ENCODE peak calls at places on chromosome 7, in six cellular contexts. One of them, this sample, is unnamed.
A peak's percentile ranks its signal among the peaks of the same experiment; 100 is the strongest.

GRCh38 chr7:22617166-22617565 is 109.8 kb upstream of the IL6 start:
- DNase-seq in amygdala: no peak
- DNase-seq in erythroblast: no peak
- DNase-seq in activated naive CD4-positive, alpha-beta T cell treated with anti-CD3 and anti-CD28 coated beads, Interleukin-2, amount 10 ng/mL, durations not matched to agents 7 days and 5 days: no peak
- DNase-seq in skeletal muscle cell: no peak
- DNase-seq in GOT3: no peak
- DNase-seq in this sample: no peak

GRCh38 chr7:67493386-67493785 is 496.8 kb downstream of the TYW1 start:
- DNase-seq in activated naive CD4-positive, alpha-beta T cell treated with anti-CD3 and anti-CD28 coated beads, Interleukin-2, amount 10 ng/mL, durations not matched to agents 7 days and 5 days: no peak
- DNase-seq in skeletal muscle cell: no peak
- DNase-seq in GOT3: no peak
- DNase-seq in amygdala: no peak
- DNase-seq in erythroblast: no peak
- DNase-seq in this sample: no peak

GRCh38 chr7:155108144-155108901 is 38.2 kb downstream of the HTR5A start:
- DNase-seq in skeletal muscle cell: no peak
- DNase-seq in erythroblast: no peak
- DNase-seq in amygdala: no peak
- DNase-seq in GOT3: no peak
- DNase-seq in activated naive CD4-positive, alpha-beta T cell treated with anti-CD3 and anti-CD28 coated beads, Interleukin-2, amount 10 ng/mL, durations not matched to agents 7 days and 5 days: no peak
- DNase-seq in this sample: no peak

GRCh38 chr7:84497873-84498272 is 303.3 kb upstream of the SEMA3A start:
- DNase-seq in GOT3: no peak
- DNase-seq in amygdala: no peak
- DNase-seq in skeletal muscle cell: no peak
- DNase-seq in activated naive CD4-positive, alpha-beta T cell treated with anti-CD3 and anti-CD28 coated beads, Interleukin-2, amount 10 ng/mL, durations not matched to agents 7 days and 5 days: no peak
- DNase-seq in erythroblast: no peak
- DNase-seq in this sample: no peak

GRCh38 chr7:8133188-8133848 is 128.6 kb downstream of the ICA1 start:
- DNase-seq in activated naive CD4-positive, alpha-beta T cell treated with anti-CD3 and anti-CD28 coated beads, Interleukin-2, amount 10 ng/mL, durations not matched to agents 7 days and 5 days: no peak
- DNase-seq in amygdala: no peak
- DNase-seq in GOT3: no peak
- DNase-seq in skeletal muscle cell: no peak
- DNase-seq in erythroblast: no peak
- DNase-seq in this sample: no peak

GRCh38 chr7:26664735-26665420 is 199.5 kb downstream of the SKAP2 start:
- DNase-seq in GOT3: no peak
- DNase-seq in activated naive CD4-positive, alpha-beta T cell treated with anti-CD3 and anti-CD28 coated beads, Interleukin-2, amount 10 ng/mL, durations not matched to agents 7 days and 5 days: peak; percentile 61
- DNase-seq in skeletal muscle cell: no peak
- DNase-seq in amygdala: no peak
- DNase-seq in erythroblast: no peak
- DNase-seq in this sample: no peak

GRCh38 chr7:136386876-136387275 is 409.7 kb upstream of the MTPN start:
- DNase-seq in erythroblast: no peak
- DNase-seq in amygdala: no peak
- DNase-seq in GOT3: no peak
- DNase-seq in skeletal muscle cell: no peak
- DNase-seq in activated naive CD4-positive, alpha-beta T cell treated with anti-CD3 and anti-CD28 coated beads, Interleukin-2, amount 10 ng/mL, durations not matched to agents 7 days and 5 days: no peak
- DNase-seq in this sample: no peak

GRCh38 chr7:99551767-99552463 is at the start of gene FAM200A:
- DNase-seq in GOT3: peak; percentile 19
- DNase-seq in erythroblast: peak; percentile 93
- DNase-seq in amygdala: peak; percentile 85
- DNase-seq in activated naive CD4-positive, alpha-beta T cell treated with anti-CD3 and anti-CD28 coated beads, Interleukin-2, amount 10 ng/mL, durations not matched to agents 7 days and 5 days: peak; percentile 90
- DNase-seq in skeletal muscle cell: peak; percentile 85
- DNase-seq in this sample: peak; percentile 15

GRCh38 chr7:51009716-51010496 is 227.2 kb upstream of the GRB10 start:
- DNase-seq in erythroblast: no peak
- DNase-seq in activated naive CD4-positive, alpha-beta T cell treated with anti-CD3 and anti-CD28 coated beads, Interleukin-2, amount 10 ng/mL, durations not matched to agents 7 days and 5 days: no peak
- DNase-seq in amygdala: no peak
- DNase-seq in GOT3: no peak
- DNase-seq in skeletal muscle cell: no peak
- DNase-seq in this sample: no peak

GRCh38 chr7:138081868-138082267 is 5.6 kb downstream of the AKR1D1 start:
- DNase-seq in skeletal muscle cell: no peak
- DNase-seq in activated naive CD4-positive, alpha-beta T cell treated with anti-CD3 and anti-CD28 coated beads, Interleukin-2, amount 10 ng/mL, durations not matched to agents 7 days and 5 days: no peak
- DNase-seq in amygdala: no peak
- DNase-seq in erythroblast: no peak
- DNase-seq in GOT3: no peak
- DNase-seq in this sample: no peak

GRCh38 chr7:140592957-140593356 is 47.7 kb downstream of the DENND2A start:
- DNase-seq in amygdala: no peak
- DNase-seq in skeletal muscle cell: no peak
- DNase-seq in activated naive CD4-positive, alpha-beta T cell treated with anti-CD3 and anti-CD28 coated beads, Interleukin-2, amount 10 ng/mL, durations not matched to agents 7 days and 5 days: no peak
- DNase-seq in GOT3: no peak
- DNase-seq in erythroblast: no peak
- DNase-seq in this sample: no peak

GRCh38 chr7:149622444-149623210 is 125.0 kb upstream of the ZNF746 start:
- DNase-seq in amygdala: no peak
- DNase-seq in skeletal muscle cell: no peak
- DNase-seq in GOT3: no peak
- DNase-seq in activated naive CD4-positive, alpha-beta T cell treated with anti-CD3 and anti-CD28 coated beads, Interleukin-2, amount 10 ng/mL, durations not matched to agents 7 days and 5 days: no peak
- DNase-seq in erythroblast: peak; percentile 37
- DNase-seq in this sample: no peak

This sample was measured in ascending aorta.